ENCODE peak calls at places on chromosome 6, in nine cellular contexts. Z, X, N, I, F, Y, Q, D and G are unnamed samples.

GRCh38 chr6:139990865-139991264 is 616.4 kb upstream of the CITED2 start:
- DNase-seq in Z (no peak), X (no peak), N (peak; percentile 39), I (peak; percentile 44), F (no peak), Y (no peak), Q (no peak), D (no peak), G (no peak)

GRCh38 chr6:14467591-14467990 is 350.0 kb downstream of the CD83 start:
- DNase-seq in Z (no peak), X (no peak), N (no peak), I (no peak), F (no peak), Y (no peak), Q (no peak), D (no peak), G (no peak)

GRCh38 chr6:154196333-154196732 is 157.3 kb downstream of the OPRM1 start:
- DNase-seq in Z (no peak), X (no peak), N (no peak), I (no peak), F (no peak), Y (no peak), Q (no peak), D (no peak), G (no peak)

GRCh38 chr6:53136000-53136609 is 12.5 kb downstream of the GCM1 start:
- DNase-seq in Z (no peak), X (no peak), N (no peak), I (no peak), F (no peak), Y (no peak), Q (no peak), D (no peak), G (no peak)

GRCh38 chr6:44646355-44646754 is 258.8 kb downstream of the CDC5L start:
- DNase-seq in Z (peak; percentile 32), X (no peak), N (no peak), I (no peak), F (no peak), Y (no peak), Q (no peak), D (no peak), G (no peak)

GRCh38 chr6:26216015-26216885 is 129.0 kb downstream of the HFE start:
- DNase-seq in Z (peak; percentile 99), X (peak; percentile 90), N (peak; percentile 77), I (peak; percentile 84), F (no peak), Y (peak; percentile 85), Q (peak; percentile 89), D (peak; percentile 87), G (peak; percentile 95)

GRCh38 chr6:167163476-167164011 is 5.8 kb upstream of the GPR31 start:
- DNase-seq in Z (no peak), X (no peak), N (no peak), I (no peak), F (no peak), Y (no peak), Q (no peak), D (no peak), G (no peak)

GRCh38 chr6:167030222-167031072 is 31.2 kb downstream of the CEP43 start:
- DNase-seq in Z (no peak), X (no peak), N (no peak), I (no peak), F (no peak), Y (no peak), Q (no peak), D (no peak), G (no peak)

GRCh38 chr6:72784071-72784470 is 162.2 kb downstream of the KCNQ5 start:
- DNase-seq in Z (peak; percentile 13), X (no peak), N (no peak), I (no peak), F (no peak), Y (no peak), Q (no peak), D (no peak), G (no peak)

GRCh38 chr6:166490671-166491500 is 95.6 kb downstream of the RAMACL start:
- DNase-seq in Z (peak; percentile 23), X (no peak), N (no peak), I (no peak), F (no peak), Y (no peak), Q (no peak), D (no peak), G (peak; percentile 39)

GRCh38 chr6:166005401-166005845 is 162.2 kb downstream of the TBXT start:
- DNase-seq in Z (no peak), X (peak; percentile 28), N (peak; percentile 12), I (peak; percentile 72), F (no peak), Y (no peak), Q (no peak), D (no peak), G (no peak)

GRCh38 chr6:143125455-143125854 is 64.8 kb downstream of the AIG1 start:
- DNase-seq in Z (no peak), X (no peak), N (no peak), I (no peak), F (no peak), Y (peak; percentile 11), Q (no peak), D (no peak), G (no peak)

GRCh38 chr6:28522594-28523557 is 2.8 kb upstream of the GPX5 start:
- DNase-seq in Z (no peak), X (no peak), N (no peak), I (no peak), F (no peak), Y (no peak), Q (peak; percentile 56), D (peak; percentile 67), G (no peak)

GRCh38 chr6:115078555-115078954 is 735.7 kb upstream of the HS3ST5 start:
- DNase-seq in Z (no peak), X (no peak), N (no peak), I (no peak), F (no peak), Y (no peak), Q (no peak), D (no peak), G (no peak)

GRCh38 chr6:136921521-136921935 is 573 bp upstream of the SLC35D3 start:
- DNase-seq in Z (peak; percentile 9), X (no peak), N (no peak), I (no peak), F (no peak), Y (peak; percentile 61), Q (peak; percentile 10), D (no peak), G (peak; percentile 43)

GRCh38 chr6:11810854-11811643 is 32.4 kb upstream of the ADTRP start:
- DNase-seq in Z (no peak), X (no peak), N (no peak), I (no peak), F (no peak), Y (no peak), Q (no peak), D (no peak), G (no peak)

GRCh38 chr6:14278000-14278399 is 160.4 kb downstream of the CD83 start:
- DNase-seq in Z (no peak), X (no peak), N (no peak), I (no peak), F (no peak), Y (no peak), Q (no peak), D (no peak), G (no peak)

GRCh38 chr6:33634986-33635385 is 13.9 kb downstream of the ITPR3 start:
- DNase-seq in Z (no peak), X (no peak), N (no peak), I (no peak), F (no peak), Y (no peak), Q (no peak), D (no peak), G (no peak)

GRCh38 chr6:44061375-44062104 is 65.7 kb downstream of the MRPL14 start:
- DNase-seq in Z (no peak), X (no peak), N (no peak), I (no peak), F (no peak), Y (no peak), Q (no peak), D (no peak), G (no peak)

GRCh38 chr6:110101885-110102284 is 77.6 kb downstream of the WASF1 start:
- DNase-seq in Z (no peak), X (no peak), N (no peak), I (no peak), F (no peak), Y (peak; percentile 40), Q (no peak), D (no peak), G (no peak)

GRCh38 chr6:44898296-44898930 is 429.7 kb upstream of the RUNX2 start:
- DNase-seq in Z (peak; percentile 27), X (no peak), N (no peak), I (no peak), F (no peak), Y (no peak), Q (no peak), D (no peak), G (no peak)

GRCh38 chr6:37145443-37145842 is 24.5 kb upstream of the PIM1 start:
- DNase-seq in Z (no peak), X (no peak), N (peak; percentile 35), I (no peak), F (no peak), Y (no peak), Q (no peak), D (no peak), G (no peak)

GRCh38 chr6:32190054-32190945 is at the start of gene PBX2:
- DNase-seq in Z (peak; percentile 90), X (peak; percentile 57), N (peak; percentile 52), I (peak; percentile 84), F (peak; percentile 66), Y (peak; percentile 89), Q (peak; percentile 91), D (peak; percentile 90), G (peak; percentile 83)

GRCh38 chr6:158283304-158284005 is 28.8 kb upstream of the TULP4 start:
- DNase-seq in Z (peak; percentile 14), X (no peak), N (no peak), I (peak; percentile 21), F (no peak), Y (no peak), Q (peak; percentile 50), D (peak; percentile 39), G (no peak)

GRCh38 chr6:87846446-87846845 is 144.4 kb upstream of the AKIRIN2 start:
- DNase-seq in Z (no peak), X (no peak), N (no peak), I (no peak), F (no peak), Y (no peak), Q (no peak), D (no peak), G (no peak)

GRCh38 chr6:111861321-111861938 is 11.8 kb downstream of the FYN start:
- DNase-seq in Z (no peak), X (no peak), N (no peak), I (no peak), F (no peak), Y (no peak), Q (peak; percentile 48), D (no peak), G (no peak)

GRCh38 chr6:30835576-30835975 is 48.7 kb upstream of the DDR1 start:
- DNase-seq in Z (no peak), X (no peak), N (peak; percentile 65), I (no peak), F (no peak), Y (no peak), Q (no peak), D (no peak), G (no peak)

GRCh38 chr6:32148722-32149576 is 2.8 kb downstream of the PRRT1 start:
- DNase-seq in Z (peak; percentile 26), X (no peak), N (no peak), I (no peak), F (no peak), Y (peak; percentile 36), Q (peak; percentile 87), D (peak; percentile 87), G (no peak)

GRCh38 chr6:159941286-159942113 is 27.4 kb upstream of the IGF2R start:
- DNase-seq in Z (peak; percentile 51), X (no peak), N (peak; percentile 20), I (peak; percentile 58), F (peak; percentile 12), Y (peak; percentile 39), Q (peak; percentile 49), D (peak; percentile 61), G (peak; percentile 11)

GRCh38 chr6:161418458-161418945 is 144.6 kb upstream of the AGPAT4 start:
- DNase-seq in Z (peak; percentile 86), X (peak; percentile 41), N (peak; percentile 42), I (peak; percentile 89), F (peak; percentile 68), Y (peak; percentile 66), Q (no peak), D (peak; percentile 55), G (peak; percentile 44)

GRCh38 chr6:43978473-43979360 is 148.5 kb downstream of the MRPL14 start:
- DNase-seq in Z (no peak), X (no peak), N (no peak), I (no peak), F (no peak), Y (no peak), Q (no peak), D (no peak), G (no peak)